ENCODE peak calls at places on chromosomes 13 and 19, in nine cellular contexts. D is retina, R is tibial artery, N is breast epithelium, G is epithelial cell of esophagus, Z is GM12865, I is glutamatergic neuron, Y is caudate nucleus, K is AG10803. S is an unnamed sample.

GRCh38 chr13:111322001-111322915 is 1.8 kb downstream of the TEX29 start:
- DNase-seq in D (no peak), R (peak; percentile 37), N (no peak), G (no peak), Z (no peak), I (no peak), Y (no peak), K (no peak), S (peak; percentile 18)

GRCh38 chr19:18278521-18279265 is 2.7 kb downstream of the JUND start:
- DNase-seq in D (no peak), R (no peak), N (no peak), G (no peak), Z (peak; percentile 26), I (no peak), Y (no peak), K (no peak), S (peak; percentile 59)

GRCh38 chr19:50357178-50358100 is 8.0 kb downstream of the NAPSA start:
- DNase-seq in D (peak; percentile 93), R (peak; percentile 87), N (peak; percentile 77), G (peak; percentile 46), Z (peak; percentile 93), I (peak; percentile 70), Y (peak; percentile 62), K (peak; percentile 52), S (peak; percentile 82)

GRCh38 chr19:49836176-49837008 is 14.6 kb upstream of the PTOV1 start:
- DNase-seq in D (no peak), R (no peak), N (no peak), G (no peak), Z (no peak), I (no peak), Y (no peak), K (no peak), S (no peak)

GRCh38 chr13:94327318-94327717 is 152.2 kb downstream of the DCT start:
- DNase-seq in D (no peak), R (no peak), N (no peak), G (no peak), Z (peak; percentile 86), I (no peak), Y (no peak), K (no peak), S (peak; percentile 11)

GRCh38 chr19:46716672-46717033 is 261 bp downstream of the PRKD2 start:
- DNase-seq in D (no peak), R (no peak), N (no peak), G (no peak), Z (no peak), I (no peak), Y (no peak), K (no peak), S (no peak)

GRCh38 chr19:1658446-1659433 is 6.3 kb upstream of the TCF3 start:
- DNase-seq in D (no peak), R (no peak), N (no peak), G (no peak), Z (no peak), I (peak; percentile 22), Y (no peak), K (no peak), S (no peak)

GRCh38 chr19:8423821-8424223 is 10.7 kb downstream of the MARCHF2 start:
- DNase-seq in D (no peak), R (peak; percentile 98), N (peak; percentile 91), G (peak; percentile 85), Z (no peak), I (peak; percentile 81), Y (no peak), K (peak; percentile 98), S (peak; percentile 97)

GRCh38 chr19:51026554-51026831 is at the start of gene KLK11:
- DNase-seq in D (no peak), R (no peak), N (no peak), G (no peak), Z (no peak), I (no peak), Y (no peak), K (no peak), S (no peak)

S was measured in trophoblast cell.